ENCODE peak calls at places on chromosomes 2 and 18, in seven cellular contexts. D, L, N, R, G, P and Z are unnamed samples.

GRCh38 chr18:37483221-37483971 is 82.2 kb downstream of the CELF4 start:
- ATAC-seq in N (no peak), R (no peak), G (no peak), L (peak; percentile 20), P (no peak), D (no peak), Z (no peak)

GRCh38 chr2:203934711-203935438 is 1.7 kb upstream of the ICOS start:
- ATAC-seq in N (no peak), D (no peak), L (no peak), P (no peak), G (no peak), R (no peak), Z (no peak)

GRCh38 chr2:49480520-49480919 is 326.2 kb upstream of the FSHR start:
- ATAC-seq in P (no peak), D (no peak), G (no peak), R (no peak), L (no peak), N (no peak), Z (no peak)

GRCh38 chr2:71943238-71944182 is 204.2 kb downstream of the CYP26B1 start:
- ATAC-seq in P (no peak), R (no peak), L (peak; percentile 26), D (no peak), N (no peak), G (peak; percentile 60), Z (no peak)

GRCh38 chr2:111213877-111214276 is 93.2 kb downstream of the BCL2L11 start:
- ATAC-seq in L (no peak), G (no peak), D (no peak), N (no peak), P (no peak), R (no peak), Z (no peak)

GRCh38 chr2:109157563-109158105 is 28.6 kb downstream of the SH3RF3 start:
- ATAC-seq in G (no peak), D (no peak), P (no peak), L (no peak), N (no peak), R (no peak), Z (no peak)

GRCh38 chr2:152743004-152743403 is 24.6 kb downstream of the ARL6IP6 start:
- ATAC-seq in G (no peak), D (peak; percentile 71), N (peak; percentile 92), P (peak; percentile 87), R (peak; percentile 76), L (peak; percentile 42), Z (no peak)

GRCh38 chr2:119481501-119482455 is 42.5 kb downstream of the SCTR start:
- ATAC-seq in R (no peak), G (no peak), D (no peak), P (no peak), L (peak; percentile 56), N (no peak), Z (no peak)

GRCh38 chr2:202278944-202279343 is 13.4 kb downstream of the NOP58 start:
- ATAC-seq in G (peak; percentile 69), D (peak; percentile 73), R (peak; percentile 59), P (peak; percentile 80), L (peak; percentile 72), N (peak; percentile 65), Z (peak; percentile 43)

GRCh38 chr2:192899466-192899865 is 704.7 kb upstream of the TMEFF2 start:
- ATAC-seq in L (no peak), P (no peak), G (no peak), R (no peak), N (no peak), D (no peak), Z (no peak)

GRCh38 chr18:13726228-13726971 is at the start of the genes FAM210A and RNMT:
- ATAC-seq in N (peak; percentile 94), P (peak; percentile 95), R (peak; percentile 99), D (peak; percentile 95), G (peak; percentile 99), L (peak; percentile 92), Z (peak; percentile 98)

GRCh38 chr18:4869101-4869500 is 328.0 kb downstream of the AKAIN1 start:
- ATAC-seq in L (peak; percentile 29), G (no peak), D (no peak), N (no peak), P (no peak), R (no peak), Z (no peak)

GRCh38 chr2:26640331-26640745 is 828 bp downstream of the CIB4 start:
- ATAC-seq in L (peak; percentile 89), N (peak; percentile 44), P (peak; percentile 90), R (no peak), G (peak; percentile 46), D (peak; percentile 49), Z (no peak)

GRCh38 chr2:172288603-172289002 is 138.8 kb upstream of the ITGA6 start:
- ATAC-seq in P (peak; percentile 77), D (no peak), G (no peak), N (no peak), L (no peak), R (no peak), Z (no peak)

GRCh38 chr18:79396431-79397287 is 929 bp downstream of the NFATC1 start:
- ATAC-seq in N (peak; percentile 15), R (peak; percentile 59), G (no peak), P (peak; percentile 29), L (peak; percentile 7), D (peak; percentile 42), Z (peak; percentile 10)

GRCh38 chr2:190637331-190637734 is 11.6 kb upstream of the NAB1 start:
- ATAC-seq in N (peak; percentile 40), L (no peak), R (no peak), G (peak; percentile 70), D (peak; percentile 31), P (no peak), Z (peak; percentile 72)

GRCh38 chr18:78319264-78319663 is 660.4 kb upstream of the SALL3 start:
- ATAC-seq in R (no peak), G (no peak), L (no peak), D (peak; percentile 33), P (no peak), N (no peak), Z (no peak)

GRCh38 chr2:144481109-144481508 is 38.8 kb downstream of the ZEB2 start:
- ATAC-seq in D (peak; percentile 16), R (no peak), G (no peak), L (no peak), P (no peak), N (no peak), Z (no peak)

GRCh38 chr2:25567406-25567805 is 106.0 kb downstream of the DTNB start:
- ATAC-seq in D (peak; percentile 71), L (peak; percentile 45), R (peak; percentile 83), N (peak; percentile 70), P (peak; percentile 66), G (peak; percentile 66), Z (no peak)

GRCh38 chr2:36849265-36849664 is 117.1 kb downstream of the STRN start:
- ATAC-seq in R (no peak), N (no peak), L (no peak), P (no peak), G (no peak), D (no peak), Z (no peak)

GRCh38 chr2:67782443-67782842 is 280.4 kb downstream of the C1D start:
- ATAC-seq in D (no peak), G (peak; percentile 42), R (no peak), N (no peak), L (no peak), P (no peak), Z (no peak)

GRCh38 chr2:189218236-189218635 is 38.7 kb upstream of the COL5A2 start:
- ATAC-seq in G (no peak), L (peak; percentile 16), N (no peak), P (no peak), D (no peak), R (no peak), Z (no peak)

GRCh38 chr18:57951999-57952774 is 91.8 kb upstream of the NEDD4L start:
- ATAC-seq in D (no peak), N (no peak), L (no peak), R (no peak), P (no peak), G (peak; percentile 46), Z (no peak)

GRCh38 chr2:94956797-94957391 is 68.6 kb upstream of the MAL start:
- ATAC-seq in N (peak; percentile 85), D (peak; percentile 83), G (peak; percentile 64), R (peak; percentile 85), L (peak; percentile 83), P (peak; percentile 91), Z (no peak)

GRCh38 chr2:75527676-75528075 is 33.1 kb downstream of the EVA1A start:
- ATAC-seq in R (no peak), N (no peak), L (no peak), D (no peak), P (no peak), G (no peak), Z (no peak)

GRCh38 chr2:46568212-46569009 is 89.0 kb downstream of the TMEM247 start:
- ATAC-seq in N (no peak), D (peak; percentile 13), L (no peak), G (peak; percentile 23), P (no peak), R (no peak), Z (peak; percentile 13)

GRCh38 chr2:240721596-240722180 is 30.0 kb downstream of the AQP12A start:
- ATAC-seq in G (no peak), D (no peak), R (no peak), L (no peak), N (no peak), P (no peak), Z (no peak)

DNA sequence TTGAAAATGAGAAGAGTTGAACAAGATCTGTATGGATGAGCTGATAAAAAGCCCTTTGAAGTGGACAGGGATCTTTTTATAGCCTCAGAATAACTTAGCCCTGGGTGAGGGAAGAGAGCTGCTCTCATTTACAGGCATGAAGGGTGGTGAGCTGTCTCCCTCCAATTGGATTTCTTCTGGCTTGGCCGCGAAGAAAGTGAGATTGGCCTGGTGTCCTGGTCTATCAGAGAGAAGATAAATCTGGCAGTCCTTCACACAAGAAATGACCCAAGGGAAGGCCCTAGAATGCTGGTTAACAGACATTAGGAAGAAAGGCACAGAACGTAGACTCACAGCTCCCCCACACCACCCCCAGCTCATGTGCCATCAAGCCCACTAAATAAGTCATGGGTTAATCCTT is 439.7 kb downstream of the TNS1 start:
- ATAC-seq in G (no peak), R (no peak), P (no peak), L (no peak), N (no peak), D (no peak), Z (no peak)
- TF ChIP-seq POLR2AphosphoS5 in G (no peak), R (no peak), P (no peak), L (no peak), N (no peak), D (no peak), Z (no peak)

GRCh38 chr2:127133793-127134192 is 26.8 kb upstream of the BIN1 start:
- ATAC-seq in R (no peak), G (no peak), L (no peak), N (no peak), P (no peak), D (no peak), Z (no peak)
- H3K4me1 ChIP-seq in R (no peaks in the 10 kb centered on the region), G (no peaks in the 10 kb centered on the region), L (no peaks in the 10 kb centered on the region), N (no peaks in the 10 kb centered on the region), P (peaks cover 4% of the 10 kb centered on the region), D (no peaks in the 10 kb centered on the region), Z (no peaks in the 10 kb centered on the region)

GRCh38 chr2:173590278-173590811 is 235.7 kb downstream of the CDCA7 start:
- ATAC-seq in P (peak; percentile 95), D (no peak), R (peak; percentile 99), N (no peak), L (peak; percentile 64), G (peak; percentile 78), Z (no peak)
- H3K27ac ChIP-seq in P (peak overlapping the region; percentile 65), D (no peak overlapping the region), R (peak overlapping the region; percentile 62), N (no peak overlapping the region), L (no peak overlapping the region), G (no peak overlapping the region), Z (no peak overlapping the region)

DNA sequence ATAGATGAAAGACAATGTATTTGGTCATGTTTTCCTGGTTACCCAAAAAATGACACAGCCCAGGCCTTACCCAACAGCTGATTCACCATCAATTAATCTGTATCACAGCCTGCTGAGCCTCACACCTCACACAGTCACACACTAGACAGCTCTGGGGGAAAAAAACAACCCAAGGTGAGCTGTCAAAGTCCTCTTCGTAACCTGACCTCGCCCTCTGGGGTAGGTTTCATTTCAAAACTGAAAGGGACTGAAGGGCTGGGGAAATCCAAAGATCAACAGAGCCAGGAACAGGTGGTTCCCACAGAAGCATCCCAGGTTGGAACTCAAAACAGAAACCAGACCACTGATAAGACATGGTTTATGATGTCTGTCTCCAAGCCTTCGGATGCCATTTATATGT is 18.2 kb upstream of the PCBP1 start:
- ATAC-seq in D (no peak), N (peak; percentile 90), G (peak; percentile 24), R (no peak), P (no peak), L (no peak), Z (no peak)
- TF ChIP-seq POLR2AphosphoS5 in D (no peak), N (no peak), G (peak; percentile 25), R (no peak), P (no peak), L (no peak), Z (no peak)